ENCODE peak calls at places on chromosomes 6 and 20, in seven cellular contexts. G is activated gamma-delta T cell treated with Interleukin-2 at 50 U/mL for 16 hours, I is NCI-H1105, T is NAMALWA, V is HEK293T, O is GM04504, X is left ventricle myocardium inferior. S is an unnamed sample.

GRCh38 chr20:32358883-32359632 is 927 bp downstream of the ASXL1 start:
- DNase-seq in G (peak), I (peak), T (peak), V (peak), O (no peak), X (peak), S (peak)

GRCh38 chr6:157420497-157420896 is 39.5 kb downstream of the ZDHHC14 start:
- DNase-seq in G (no peak), I (no peak), T (no peak), V (no peak), O (no peak), X (no peak), S (no peak)

GRCh38 chr6:109477725-109478124 is 5.3 kb downstream of the ZBTB24 start:
- DNase-seq in G (no peak), I (no peak), T (no peak), V (no peak), O (no peak), X (no peak), S (no peak)

GRCh38 chr6:56853541-56853940 is 101.4 kb upstream of the BEND6 start:
- DNase-seq in G (no peak), I (no peak), T (no peak), V (no peak), O (no peak), X (no peak), S (no peak)

GRCh38 chr20:9359561-9360308 is 154.7 kb upstream of the LAMP5 start:
- DNase-seq in G (no peak), I (no peak), T (peak), V (peak), O (peak), X (no peak), S (peak)

GRCh38 chr6:257031-257725 is 35.1 kb upstream of the DUSP22 start:
- DNase-seq in G (no peak), I (no peak), T (no peak), V (no peak), O (no peak), X (no peak), S (no peak)

GRCh38 chr6:166757226-166758135 is 130.4 kb upstream of the RPS6KA2 start:
- DNase-seq in G (no peak), I (peak), T (peak), V (no peak), O (peak), X (no peak), S (no peak)

GRCh38 chr6:43951063-43951755 is 176.0 kb downstream of the MRPL14 start:
- DNase-seq in G (no peak), I (no peak), T (peak), V (peak), O (no peak), X (peak), S (peak)

GRCh38 chr6:103855750-103856149 is 1004.0 kb downstream of the HACE1 start:
- DNase-seq in G (no peak), I (no peak), T (no peak), V (no peak), O (no peak), X (no peak), S (no peak)

GRCh38 chr20:57698191-57698866 is 11.5 kb downstream of the PMEPA1 start:
- DNase-seq in G (peak), I (no peak), T (no peak), V (no peak), O (peak), X (no peak), S (no peak)

GRCh38 chr20:4817230-4817671 is 95.5 kb downstream of the PRND start:
- DNase-seq in G (no peak), I (no peak), T (no peak), V (no peak), O (no peak), X (no peak), S (no peak)

GRCh38 chr6:10759312-10759839 is 11.8 kb downstream of the TMEM14B start:
- DNase-seq in G (no peak), I (no peak), T (peak), V (peak), O (peak), X (no peak), S (no peak)

S was measured in glutamatergic neuron.